ENCODE peak calls at places on chromosomes 2 and 18, in four cellular contexts. N is neural progenitor cell, R is OCI-LY7, Y is fibroblast of lung. I is an unnamed sample.

GRCh38 chr18:58727776-58728500 is 56.7 kb downstream of the MALT1 start:
- DNase-seq in N (no peak), R (no peak), Y (peak; percentile 38), I (no peak)

GRCh38 chr2:100855084-100855483 is 35.1 kb downstream of the NPAS2 start:
- DNase-seq in N (no peak), R (no peak), Y (no peak), I (no peak)

GRCh38 chr18:74654637-74655036 is 57.0 kb downstream of the ZNF407 start:
- DNase-seq in N (no peak), R (no peak), Y (peak; percentile 33), I (no peak)

GRCh38 chr2:124027182-124027581 is 2.1 kb downstream of the CNTNAP5 start:
- DNase-seq in N (peak; percentile 87), R (peak; percentile 54), Y (peak; percentile 30), I (peak; percentile 85)

GRCh38 chr2:12987246-12987645 is 270.5 kb downstream of the TRIB2 start:
- DNase-seq in N (no peak), R (no peak), Y (no peak), I (no peak)

GRCh38 chr2:9264301-9264700 is 57.7 kb downstream of the ASAP2 start:
- DNase-seq in N (no peak), R (no peak), Y (peak; percentile 64), I (peak; percentile 81)

GRCh38 chr2:47521666-47522285 is 118.8 kb downstream of the MSH2 start:
- DNase-seq in N (no peak), R (peak; percentile 76), Y (no peak), I (no peak)

GRCh38 chr2:232634319-232635150 is 1.1 kb downstream of the EFHD1 start:
- DNase-seq in N (peak; percentile 65), R (no peak), Y (peak; percentile 31), I (peak; percentile 88)

GRCh38 chr2:176665086-176665485 is 395.8 kb downstream of the MTX2 start:
- DNase-seq in N (no peak), R (no peak), Y (no peak), I (no peak)

GRCh38 chr2:207711750-207712487 is 479 bp downstream of the CCNYL1 start:
- DNase-seq in N (no peak), R (peak; percentile 76), Y (peak; percentile 41), I (no peak)

GRCh38 chr18:79740741-79741700 is 56.7 kb upstream of the KCNG2 start:
- DNase-seq in N (no peak), R (no peak), Y (no peak), I (peak; percentile 86)

GRCh38 chr2:28412625-28413151 is 20.0 kb downstream of the FOSL2 start:
- DNase-seq in N (no peak), R (no peak), Y (no peak), I (no peak)

GRCh38 chr18:25434771-25435461 is 83.0 kb upstream of the ZNF521 start:
- DNase-seq in N (no peak), R (no peak), Y (no peak), I (no peak)

GRCh38 chr2:200586644-200586975 is 796 bp downstream of the AOX1 start:
- DNase-seq in N (no peak), R (no peak), Y (no peak), I (no peak)

GRCh38 chr2:200587007-200587616 is 1.3 kb downstream of the AOX1 start:
- DNase-seq in N (peak; percentile 3), R (no peak), Y (no peak), I (no peak)

GRCh38 chr2:200584639-200585038 is 1.2 kb upstream of the AOX1 start:
- DNase-seq in N (no peak), R (peak; percentile 49), Y (no peak), I (no peak)

GRCh38 chr2:200585730-200586643 is at the start of gene AOX1:
- DNase-seq in N (peak; percentile 86), R (peak; percentile 9), Y (peak; percentile 47), I (peak; percentile 83)

DNA sequence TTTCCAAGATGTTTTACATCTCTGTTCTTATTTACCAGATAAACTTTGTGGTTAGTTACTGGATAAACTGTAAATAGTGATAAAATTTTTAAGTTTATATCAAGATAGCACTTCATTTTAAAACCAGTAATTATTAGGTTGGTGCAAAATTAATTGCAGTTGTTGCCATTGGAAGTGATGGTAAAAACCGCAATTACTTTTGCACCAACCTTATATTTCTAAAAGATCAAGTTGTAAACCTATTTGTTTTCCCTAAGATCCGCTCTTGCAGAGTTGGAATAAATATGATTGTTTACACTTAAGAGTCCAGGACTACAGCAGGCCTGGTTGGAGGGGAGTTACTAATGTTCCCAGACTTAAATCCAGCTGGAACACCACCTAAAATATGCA is 479 bp upstream of the AOX1 start:
- DNase-seq in N (no peak), R (no peak), Y (no peak), I (no peak)
- H2AFZ ChIP-seq in N (peak overlapping the region; percentile 95), R (no peak overlapping the region), Y (peak overlapping the region; percentile 53), I (peak overlapping the region; percentile 98)

DNA sequence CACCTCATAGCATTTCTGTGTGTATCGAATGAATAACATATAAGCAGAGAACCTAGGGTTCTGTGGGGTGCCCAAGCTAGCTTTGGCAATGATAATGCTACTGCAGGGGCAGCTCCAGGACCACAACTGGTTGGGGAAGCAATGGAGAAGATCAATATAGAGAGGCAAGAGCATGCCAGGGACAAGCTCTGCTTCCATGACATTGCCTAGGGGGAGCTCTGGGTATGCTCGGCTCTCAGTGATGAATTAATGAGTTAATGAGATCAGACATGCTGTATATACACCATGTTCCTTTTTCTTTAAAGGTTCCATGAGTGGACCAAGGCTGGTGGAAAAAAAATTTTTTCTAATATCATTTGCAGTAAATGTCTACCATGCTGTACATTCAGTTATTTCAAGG is 618.4 kb downstream of the BCL11A start:
- DNase-seq in N (no peak), R (peak; percentile 5), Y (no peak), I (no peak)
- TF ChIP-seq CTCF in N (peak; percentile 22), R (peak; percentile 49), Y (no peak), I (no peak)

DNA sequence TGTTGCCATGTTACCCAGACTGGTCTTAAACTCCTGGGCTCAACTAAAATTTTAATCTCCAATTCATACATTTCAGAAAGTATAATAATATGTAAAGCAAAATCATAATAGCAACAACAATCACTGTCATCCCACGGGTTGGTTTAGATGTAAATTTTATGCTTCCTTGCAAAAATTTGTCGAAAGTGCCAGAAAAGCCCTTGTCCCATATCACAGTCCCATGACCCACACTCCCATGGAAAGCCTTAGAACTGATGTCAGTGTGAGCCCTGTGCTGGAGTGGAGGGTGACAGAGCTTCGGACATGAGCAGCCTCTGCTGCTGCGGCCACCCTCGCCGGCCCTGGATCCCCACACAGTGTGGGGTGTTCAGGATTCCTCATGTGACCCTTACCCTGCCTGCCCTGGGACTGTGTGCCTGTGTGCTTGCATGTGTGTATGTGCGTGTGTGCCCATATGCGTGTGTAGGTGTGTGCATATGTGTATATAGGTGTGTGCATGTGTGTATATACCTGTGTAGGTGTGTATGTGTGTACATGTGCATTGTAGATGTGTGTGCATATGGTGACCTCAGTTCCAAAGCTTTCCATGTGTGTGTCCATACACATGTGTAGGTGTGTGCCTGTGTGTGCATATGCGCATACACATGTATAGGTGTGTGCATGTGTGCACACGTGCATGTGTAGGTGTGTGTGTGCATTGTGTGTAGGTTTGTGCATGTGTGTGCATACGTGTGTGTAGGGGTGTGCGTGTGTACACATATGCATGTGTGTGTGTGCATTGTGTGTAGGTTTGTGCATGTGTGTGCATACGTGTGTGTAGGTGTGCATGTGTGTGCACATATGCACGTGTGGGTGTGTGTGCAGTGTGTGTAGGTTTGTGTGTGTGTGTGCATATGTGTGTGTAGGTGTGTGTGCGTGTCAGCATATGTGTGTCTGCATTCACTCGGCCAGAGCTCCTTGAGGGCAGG is 65.1 kb downstream of the HPCAL1 start:
- DNase-seq in N (no peak), R (no peak), Y (no peak), I (peak; percentile 67)
- H4K20me1 ChIP-seq in N (no peaks in the 10 kb centered on the region), R (no peaks in the 10 kb centered on the region), Y (no peaks in the 10 kb centered on the region), I (peaks cover 76% of the 10 kb centered on the region)

GRCh38 chr18:35910327-35910726 is 62.2 kb upstream of the RMP24 start:
- DNase-seq in N (no peak), R (no peak), Y (no peak), I (no peak)

GRCh38 chr18:35904389-35905037 is 68.0 kb upstream of the RMP24 start:
- DNase-seq in N (no peak), R (no peak), Y (no peak), I (no peak)

GRCh38 chr18:35905436-35905835 is 67.0 kb upstream of the RMP24 start:
- DNase-seq in N (no peak), R (no peak), Y (no peak), I (no peak)
- H2AFZ ChIP-seq in N (no peak overlapping the region), R (no peak overlapping the region), Y (no peak overlapping the region), I (no peak overlapping the region)

GRCh38 chr2:54760310-54760709 is 36.8 kb downstream of the EML6 start:
- DNase-seq in N (no peak), R (peak; percentile 43), Y (no peak), I (no peak)

GRCh38 chr2:54752439-54752838 is 29.0 kb downstream of the EML6 start:
- DNase-seq in N (no peak), R (no peak), Y (no peak), I (no peak)

GRCh38 chr2:54750040-54750439 is 26.6 kb downstream of the EML6 start:
- DNase-seq in N (no peak), R (no peak), Y (peak; percentile 39), I (no peak)

GRCh38 chr2:54757496-54757895 is 34.0 kb downstream of the EML6 start:
- DNase-seq in N (no peak), R (peak; percentile 78), Y (peak; percentile 50), I (no peak)

DNA sequence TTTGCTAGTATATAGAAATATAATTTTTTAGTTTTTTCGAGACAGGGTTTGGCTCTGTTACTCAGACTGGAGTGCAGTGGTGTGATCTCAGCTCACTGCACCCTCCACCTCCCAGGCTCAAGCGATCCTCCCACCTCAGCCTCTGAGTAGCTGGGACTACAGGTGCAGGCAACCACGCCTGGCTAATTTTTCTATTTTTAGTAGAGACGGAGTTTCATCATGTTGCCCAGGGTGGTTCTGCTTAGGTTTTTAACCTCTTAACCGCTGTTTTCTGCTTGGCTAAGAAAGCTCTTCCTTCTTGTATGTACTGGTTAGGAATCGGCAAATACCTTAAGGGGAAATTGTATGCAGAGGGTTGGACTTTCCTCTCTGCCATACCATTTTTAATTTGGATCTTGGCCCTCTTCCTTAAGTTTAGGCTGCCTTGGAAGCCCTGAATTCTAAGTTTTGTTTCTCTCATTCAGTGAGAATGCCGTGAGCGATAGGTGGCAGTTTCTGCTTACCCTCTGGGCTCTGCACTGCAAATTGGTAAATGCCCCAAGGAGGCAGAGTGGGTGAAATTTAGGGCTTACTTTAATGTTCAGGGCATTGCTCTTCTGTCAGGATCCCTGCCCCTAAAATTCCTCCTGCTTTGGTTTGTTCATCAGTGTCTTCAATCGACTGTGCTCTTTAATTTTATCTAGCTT is 32.3 kb downstream of the EML6 start:
- DNase-seq in N (no peak), R (peak; percentile 95), Y (no peak), I (no peak)
- TF ChIP-seq CTCF in N (no peak), R (peak; percentile 83), Y (no peak), I (no peak)

GRCh38 chr18:39872566-39872965 is 2082.5 kb upstream of the PIK3C3 start:
- DNase-seq in N (no peak), R (no peak), Y (no peak), I (no peak)
- H4K20me1 ChIP-seq in N (no peaks in the 10 kb centered on the region), R (no peaks in the 10 kb centered on the region), Y (no peaks in the 10 kb centered on the region), I (no peaks in the 10 kb centered on the region)